ENCODE peak calls at places on chromosomes 12 and 14, in five cellular contexts. U is activated T-cell treated with anti-CD3 and anti-CD28 coated beads for 24 hours, T is NCI-H2081, B is prostate gland, M is iris pigment epithelial cell. I is an unnamed sample.

GRCh38 chr12:62351326-62351725 is 91.1 kb downstream of the USP15 start:
- DNase-seq in M (no peak), B (no peak), U (no peak), T (no peak), I (no peak)

GRCh38 chr14:74825008-74825407 is 50.9 kb downstream of the PROX2 start:
- DNase-seq in B (no peak), U (no peak), T (no peak), M (peak; percentile 72), I (no peak)

GRCh38 chr12:94267530-94267877 is 119.1 kb downstream of the PLXNC1 start:
- DNase-seq in U (no peak), T (no peak), M (peak; percentile 19), B (no peak), I (no peak)

GRCh38 chr14:103749860-103750259 is 34.2 kb downstream of the ZFYVE21 start:
- DNase-seq in U (no peak), M (no peak), B (no peak), T (no peak), I (no peak)

GRCh38 chr14:100771121-100771800 is 44.6 kb downstream of the DLK1 start:
- DNase-seq in U (no peak), T (no peak), B (no peak), M (no peak), I (no peak)

GRCh38 chr12:92582466-92582865 is 120.3 kb upstream of the PLEKHG7 start:
- DNase-seq in T (peak; percentile 48), B (no peak), M (no peak), U (no peak), I (no peak)

GRCh38 chr14:97013878-97014277 is 216.7 kb downstream of the VRK1 start:
- DNase-seq in U (no peak), M (no peak), B (no peak), T (no peak), I (no peak)

GRCh38 chr12:131617179-131617578 is 93.7 kb upstream of the SFSWAP start:
- DNase-seq in U (no peak), T (no peak), M (no peak), B (no peak), I (no peak)

GRCh38 chr12:110355080-110355479 is 48.4 kb downstream of the ANAPC7 start:
- DNase-seq in U (no peak), T (no peak), M (peak; percentile 34), B (no peak), I (peak; percentile 30)

GRCh38 chr14:22842211-22843122 is 6.1 kb downstream of the MMP14 start:
- DNase-seq in U (no peak), T (no peak), B (no peak), M (no peak), I (no peak)

I was measured in thyroid gland.